ENCODE peak calls at places on chromosomes 13 and 19, in ten cellular contexts. C is NCI-H1105; P is ascending aorta; Z is T-cell; A is non-pigmented ciliary epithelial cell; J is midbrain; E is NCI-H510A treated with DMSO at 0.1 percent for 48 hours; D is CD4-positive, alpha-beta T cell; W is AML-193; N is H54. Y is an unnamed sample.

GRCh38 chr19:29724102-29724641 is 9.1 kb upstream of the C19orf12 start:
- DNase-seq in A (no peak), P (no peak), C (no peak), N (no peak), E (no peak), W (no peak), J (no peak), D (no peak), Z (no peak), Y (no peak)

GRCh38 chr13:39881887-39882286 is 226.4 kb downstream of the COG6 start:
- DNase-seq in J (no peak), N (no peak), C (no peak), A (no peak), W (no peak), D (no peak), P (no peak), Z (no peak), E (no peak), Y (no peak)

GRCh38 chr13:75825161-75825560 is 189.0 kb downstream of the LMO7 start:
- DNase-seq in A (no peak), E (no peak), W (no peak), P (no peak), N (no peak), D (no peak), Z (no peak), J (no peak), C (no peak), Y (no peak)

GRCh38 chr13:25882732-25883357 is 169.0 kb downstream of the SHISA2 start:
- DNase-seq in E (no peak), W (no peak), A (no peak), D (no peak), Z (no peak), J (no peak), N (no peak), C (no peak), P (no peak), Y (no peak)

GRCh38 chr13:28718186-28718537 is 608 bp downstream of the SLC46A3 start:
- DNase-seq in E (peak), A (no peak), J (no peak), N (no peak), W (peak), D (no peak), P (no peak), Z (no peak), C (no peak), Y (no peak)

GRCh38 chr19:31528261-31528660 is 179.0 kb upstream of the TSHZ3 start:
- DNase-seq in J (no peak), E (no peak), A (no peak), D (no peak), C (no peak), Z (no peak), N (no peak), W (no peak), P (no peak), Y (no peak)

GRCh38 chr13:110705356-110705825 is 525 bp downstream of the CARS2 start:
- DNase-seq in D (no peak), W (no peak), C (no peak), Z (no peak), N (no peak), P (no peak), J (no peak), E (no peak), A (no peak), Y (no peak)

GRCh38 chr13:44237276-44237767 is 136.3 kb upstream of the SERP2 start:
- DNase-seq in P (peak), A (peak), W (no peak), N (no peak), C (no peak), E (no peak), D (no peak), Z (no peak), J (peak), Y (no peak)

GRCh38 chr13:28867564-28867963 is 47.4 kb downstream of the MTUS2 start:
- DNase-seq in C (no peak), P (no peak), N (no peak), D (no peak), Z (no peak), E (no peak), W (no peak), A (no peak), J (no peak), Y (no peak)

GRCh38 chr19:30518965-30519606 is 146.9 kb downstream of the ZNF536 start:
- DNase-seq in N (no peak), Z (no peak), E (no peak), W (no peak), D (no peak), P (no peak), A (no peak), C (no peak), J (no peak), Y (no peak)